ENCODE peak calls at places on chromosome 11, in four cellular contexts. H is transverse colon, U is brain microvascular endothelial cell, Q is fibroblast of lung. Y is an unnamed sample.

GRCh38 chr11:11192541-11192940 is 160.5 kb downstream of the CSNK2A3 start:
- DNase-seq in H (no peak), U (no peak), Q (no peak), Y (no peak)

GRCh38 chr11:113192121-113192925 is 122.1 kb upstream of the TTC12 start:
- DNase-seq in H (no peak), U (no peak), Q (no peak), Y (no peak)

GRCh38 chr11:13297917-13298356 is 20.3 kb downstream of the BMAL1 start:
- DNase-seq in H (no peak), U (no peak), Q (no peak), Y (no peak)

GRCh38 chr11:57406337-57406904 is 16.0 kb upstream of the PRG2 start:
- DNase-seq in H (no peak), U (no peak), Q (peak), Y (no peak)

GRCh38 chr11:88508808-88509581 is 171.5 kb upstream of the CTSC start:
- DNase-seq in H (peak), U (no peak), Q (peak), Y (no peak)

GRCh38 chr11:122981388-122982264 is at the start of gene BSX:
- DNase-seq in H (peak), U (peak), Q (peak), Y (no peak)

GRCh38 chr11:10268746-10269487 is 25.1 kb downstream of the SBF2 start:
- DNase-seq in H (no peak), U (peak), Q (peak), Y (no peak)

GRCh38 chr11:73312806-73313403 is 4.8 kb downstream of the ARHGEF17 start:
- DNase-seq in H (no peak), U (peak), Q (peak), Y (no peak)

GRCh38 chr11:75543808-75544207 is 18.1 kb upstream of the GDPD5 start:
- DNase-seq in H (no peak), U (no peak), Q (no peak), Y (no peak)

GRCh38 chr11:73980001-73980960 is 2.4 kb downstream of the UCP2 start:
- DNase-seq in H (peak), U (no peak), Q (peak), Y (no peak)

GRCh38 chr11:117979481-117980211 is 6.5 kb upstream of the IL10RA start:
- DNase-seq in H (no peak), U (no peak), Q (no peak), Y (no peak)

GRCh38 chr11:46896719-46897406 is 21.5 kb downstream of the LRP4 start:
- DNase-seq in H (no peak), U (peak), Q (peak), Y (no peak)

GRCh38 chr11:77158041-77158695 is 30.1 kb downstream of the MYO7A start:
- DNase-seq in H (no peak), U (no peak), Q (no peak), Y (no peak)

GRCh38 chr11:112334381-112334780 is 73.7 kb upstream of the PLET1 start:
- DNase-seq in H (no peak), U (no peak), Q (no peak), Y (no peak)

GRCh38 chr11:3109434-3109833 is 52.2 kb upstream of the CARS1 start:
- DNase-seq in H (no peak), U (no peak), Q (no peak), Y (no peak)

GRCh38 chr11:82458777-82459176 is 274.9 kb downstream of the FAM181B start:
- DNase-seq in H (no peak), U (no peak), Q (no peak), Y (no peak)

GRCh38 chr11:104005234-104005855 is 31.1 kb upstream of the DDI1 start:
- DNase-seq in H (no peak), U (no peak), Q (peak), Y (no peak)

GRCh38 chr11:119284344-119285157 is 32.4 kb downstream of the MCAM start:
- DNase-seq in H (no peak), U (no peak), Q (peak), Y (no peak)

GRCh38 chr11:126115820-126116319 is 53.2 kb upstream of the CDON start:
- DNase-seq in H (peak), U (peak), Q (peak), Y (peak)

GRCh38 chr11:126113515-126113957 is 50.9 kb upstream of the CDON start:
- DNase-seq in H (peak), U (peak), Q (peak), Y (peak)

GRCh38 chr11:126113963-126114362 is 51.3 kb upstream of the CDON start:
- DNase-seq in H (no peak), U (no peak), Q (no peak), Y (no peak)

GRCh38 chr11:126115253-126115540 is 52.5 kb upstream of the CDON start:
- DNase-seq in H (peak), U (no peak), Q (peak), Y (no peak)

DNA sequence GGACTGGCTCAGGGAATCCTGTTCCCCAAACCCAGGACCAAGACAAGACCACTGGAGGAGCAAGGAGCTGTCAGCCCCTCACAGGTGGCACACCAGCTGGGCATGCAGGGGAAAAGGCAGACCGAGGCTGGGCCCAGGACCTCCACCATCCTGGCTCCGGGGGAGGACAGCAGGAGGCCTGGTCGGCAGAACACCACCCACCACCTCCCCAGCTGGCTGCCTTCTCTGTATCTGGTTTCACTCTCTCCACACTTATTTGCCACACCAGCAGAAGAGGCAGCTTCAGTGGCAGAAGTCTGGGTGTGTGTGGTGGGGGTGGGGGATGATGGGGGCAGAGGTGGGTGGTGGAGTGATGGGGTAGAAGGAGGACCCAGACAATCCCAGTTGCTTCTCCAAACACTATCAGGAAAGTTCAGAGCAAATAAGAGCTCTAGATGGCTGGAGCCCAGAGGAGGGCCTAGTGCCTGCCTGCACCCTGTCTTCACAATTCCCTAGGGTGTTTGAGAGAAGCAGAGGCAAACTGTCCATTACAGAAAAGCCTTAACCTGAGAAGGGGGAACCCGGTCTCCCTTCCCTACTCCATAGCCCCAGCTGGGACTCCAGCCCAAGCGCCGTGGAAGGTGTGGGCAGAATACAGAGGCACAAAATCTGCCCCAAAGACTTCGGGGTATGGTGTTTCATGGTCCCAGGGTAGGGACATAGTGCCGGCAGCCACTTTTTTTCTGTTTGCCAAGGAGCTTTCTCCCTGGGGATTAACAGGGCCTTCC is 52.0 kb upstream of the CDON start:
- DNase-seq in H (no peak), U (no peak), Q (no peak), Y (no peak)
- H3K4me3 ChIP-seq in H (no peak), U (no peak), Q (no peak), Y (no peak)

GRCh38 chr11:86548278-86548917 is 124.0 kb downstream of the ME3 start:
- DNase-seq in H (no peak), U (peak), Q (peak), Y (no peak)
- H3K4me3 ChIP-seq in H (no peak), U (no peak), Q (no peak), Y (no peak)

GRCh38 chr11:134330611-134331564 is 900 bp upstream of the GLB1L2 start:
- DNase-seq in H (no peak), U (no peak), Q (no peak), Y (no peak)

GRCh38 chr11:134332782-134333181 is 994 bp downstream of the GLB1L2 start:
- DNase-seq in H (no peak), U (no peak), Q (no peak), Y (no peak)

GRCh38 chr11:134332189-134332631 is 422 bp downstream of the GLB1L2 start:
- DNase-seq in H (peak), U (no peak), Q (no peak), Y (no peak)

GRCh38 chr11:134333312-134333711 is 1.5 kb downstream of the GLB1L2 start:
- DNase-seq in H (no peak), U (no peak), Q (no peak), Y (no peak)

GRCh38 chr11:134331565-134332188 is at the start of gene GLB1L2:
- DNase-seq in H (peak), U (peak), Q (peak), Y (no peak)
- H3K4me3 ChIP-seq in H (peak), U (peak), Q (no peak), Y (peak)

DNA sequence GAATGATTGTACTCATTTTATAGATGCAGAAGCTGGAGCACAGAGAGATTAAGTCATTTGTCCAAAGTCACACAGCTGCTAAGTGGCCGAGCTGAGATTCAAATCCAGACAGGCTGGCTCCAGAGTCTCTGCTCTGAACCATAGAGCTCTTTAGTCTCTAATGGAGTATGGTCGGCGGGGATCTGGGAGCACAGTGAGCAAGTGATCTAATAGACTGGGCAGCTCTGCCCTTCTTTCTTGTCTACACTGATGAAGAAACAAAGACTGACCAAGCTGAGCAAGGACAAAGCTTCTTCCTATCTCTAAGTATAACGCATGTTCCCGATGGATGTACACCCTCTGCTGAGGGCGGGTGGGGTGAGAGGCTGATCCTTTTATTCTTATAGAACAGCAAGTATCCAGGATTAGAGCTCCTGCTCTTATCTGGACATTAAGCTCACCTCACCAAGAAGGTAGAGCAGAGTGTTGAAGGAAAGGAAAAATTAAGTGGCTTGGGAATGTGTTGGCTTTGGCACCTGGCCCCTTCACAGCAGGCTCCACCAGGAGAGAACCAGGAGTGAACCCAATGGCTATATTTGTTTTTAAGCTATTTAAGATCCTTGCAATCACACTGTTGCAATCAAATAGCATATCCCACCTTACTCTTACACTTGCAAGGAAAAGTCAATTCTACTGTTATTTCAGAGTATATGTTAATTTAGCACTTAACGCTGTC is 68.7 kb downstream of the ETS1 start:
- DNase-seq in H (no peak), U (no peak), Q (peak), Y (no peak)
- H3K4me3 ChIP-seq in H (peak), U (peak), Q (peak), Y (peak)

DNA sequence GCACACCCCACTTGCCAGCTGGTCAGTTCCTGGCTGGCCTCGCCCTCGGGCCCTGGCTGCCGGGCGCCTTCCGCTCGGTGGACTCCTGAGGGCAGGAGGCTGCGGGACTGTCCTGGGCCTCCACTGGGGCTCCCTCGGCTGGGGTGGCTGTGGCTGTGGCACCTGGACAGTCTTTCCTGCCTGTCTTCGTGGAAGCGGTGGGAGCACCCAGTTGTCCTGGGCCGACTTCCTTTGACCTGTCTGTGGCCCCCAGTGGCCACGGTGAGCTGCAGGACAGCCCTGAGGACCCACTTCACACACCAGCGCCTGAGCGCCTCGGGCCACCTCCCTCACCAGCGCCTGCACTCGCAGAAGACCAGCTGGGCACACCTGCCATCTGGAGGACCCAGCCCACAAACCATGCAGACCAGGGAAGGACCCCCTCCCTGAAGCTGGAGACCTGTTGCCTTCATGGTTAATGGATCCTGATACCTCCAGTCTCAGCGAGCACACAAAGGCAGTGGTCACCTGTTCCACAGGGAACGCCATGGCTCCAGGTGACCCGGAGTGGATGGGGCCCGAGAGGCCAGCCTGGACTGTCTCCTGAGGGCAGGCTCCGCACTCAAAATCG is 1.7 kb upstream of the EPS8L2 start:
- DNase-seq in H (no peak), U (no peak), Q (no peak), Y (no peak)
- H3K4me3 ChIP-seq in H (no peak), U (no peak), Q (no peak), Y (no peak)

GRCh38 chr11:67163006-67163405 is 43.9 kb downstream of the KDM2A start:
- DNase-seq in H (no peak), U (no peak), Q (peak), Y (no peak)

GRCh38 chr11:67158241-67158640 is 39.2 kb downstream of the KDM2A start:
- DNase-seq in H (no peak), U (no peak), Q (peak), Y (peak)

GRCh38 chr11:67157691-67158090 is 38.6 kb downstream of the KDM2A start:
- DNase-seq in H (no peak), U (no peak), Q (no peak), Y (no peak)

GRCh38 chr11:67160045-67160444 is 41.0 kb downstream of the KDM2A start:
- DNase-seq in H (no peak), U (no peak), Q (no peak), Y (no peak)

DNA sequence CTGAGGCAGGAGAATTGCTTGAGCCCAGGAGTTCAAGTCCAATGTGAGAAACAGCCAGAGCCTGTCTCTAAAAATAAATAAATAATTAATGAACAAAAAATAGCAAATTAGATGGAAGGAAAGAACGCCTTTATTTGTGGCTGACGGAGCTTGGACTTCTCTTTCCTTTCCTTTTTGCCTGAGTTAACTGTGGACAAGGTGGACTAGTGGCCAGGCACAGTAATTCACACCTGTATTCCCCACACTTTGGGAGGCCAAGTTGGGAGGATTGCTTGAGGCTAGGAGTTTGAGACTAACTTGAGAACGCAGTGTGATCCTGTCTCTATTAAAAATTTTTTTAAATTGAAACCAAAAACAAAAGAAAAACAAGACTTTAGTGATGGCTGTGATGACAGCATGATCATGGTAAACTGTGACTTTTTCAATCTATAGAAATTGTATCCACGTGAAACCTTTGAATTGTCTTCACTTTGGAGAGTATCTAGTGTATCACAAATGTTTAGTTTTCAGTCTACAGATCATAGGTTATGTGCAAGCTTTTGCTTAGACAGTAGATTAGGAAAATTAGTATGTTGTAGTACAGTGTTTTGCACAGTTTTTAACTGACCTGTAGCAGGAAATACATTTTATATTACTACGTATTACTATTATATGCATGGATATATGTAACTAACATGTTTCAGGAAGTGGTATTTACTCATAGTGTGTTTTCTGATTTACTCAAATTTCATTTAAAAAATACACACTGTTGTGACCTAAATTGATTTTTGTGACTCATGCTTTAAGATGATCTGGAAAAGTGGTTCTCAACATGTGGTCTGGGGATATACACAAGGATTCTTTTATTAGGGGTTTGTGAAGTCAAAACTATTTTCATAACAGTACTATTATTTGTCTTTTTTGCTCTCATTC is 42.1 kb downstream of the KDM2A start:
- DNase-seq in H (no peak), U (no peak), Q (peak), Y (no peak)
- H3K4me3 ChIP-seq in H (no peak), U (no peak), Q (no peak), Y (no peak)

GRCh38 chr11:14974723-14975587 is 2.8 kb upstream of the CALCA start:
- DNase-seq in H (peak), U (peak), Q (peak), Y (no peak)
- H3K4me3 ChIP-seq in H (peak), U (no peak), Q (no peak), Y (no peak)

Y was measured in AG04450.